ENCODE peak calls at places on chromosomes 5 and 9, in four cellular contexts. K, W, E and T are unnamed samples.

GRCh38 chr9:127754099-127754760 is 19.1 kb upstream of the TOR2A start:
- DNase-seq in E (no peak), K (no peak), W (no peak), T (no peak)

GRCh38 chr9:1837453-1838084 is 177.6 kb upstream of the SMARCA2 start:
- DNase-seq in E (no peak), K (no peak), W (no peak), T (no peak)

GRCh38 chr5:123937230-123937629 is 425.3 kb downstream of the CSNK1G3 start:
- DNase-seq in E (no peak), K (no peak), W (peak), T (no peak)

GRCh38 chr9:83396348-83396747 is 141.9 kb downstream of the FRMD3 start:
- DNase-seq in E (no peak), K (no peak), W (no peak), T (no peak)

GRCh38 chr5:126007841-126008240 is 415.4 kb upstream of the GRAMD2B start:
- DNase-seq in E (no peak), K (no peak), W (no peak), T (no peak)

GRCh38 chr5:133083901-133084300 is 32.1 kb downstream of the HSPA4 start:
- DNase-seq in W (no peak), E (no peak), K (no peak), T (no peak)

GRCh38 chr9:127279717-127280285 is 15.2 kb downstream of the GARNL3 start:
- DNase-seq in W (no peak), K (no peak), E (no peak), T (no peak)

GRCh38 chr5:51376504-51376903 is 6.7 kb upstream of the ISL1 start:
- DNase-seq in K (no peak), W (no peak), E (no peak), T (no peak)

GRCh38 chr5:132773601-132774355 is 3.3 kb downstream of the SEPTIN8 start:
- DNase-seq in E (no peak), K (no peak), W (no peak), T (no peak)

GRCh38 chr9:87255437-87256155 is 242.1 kb upstream of the DAPK1 start:
- DNase-seq in K (no peak), W (no peak), E (no peak), T (no peak)

GRCh38 chr5:167716376-167716775 is 575.1 kb upstream of the WWC1 start:
- DNase-seq in K (no peak), E (no peak), W (no peak), T (no peak)

GRCh38 chr5:109759304-109759703 is 69.6 kb downstream of the MAN2A1 start:
- DNase-seq in K (no peak), E (no peak), W (no peak), T (no peak)

GRCh38 chr9:32384364-32385134 is at the start of gene ACO1:
- DNase-seq in E (peak), K (peak), W (peak), T (peak)

GRCh38 chr5:173764321-173765029 is 123.7 kb upstream of the CPEB4 start:
- DNase-seq in K (no peak), W (peak), E (peak), T (peak)

GRCh38 chr9:4415281-4415680 is 75.0 kb upstream of the SLC1A1 start:
- DNase-seq in W (no peak), K (no peak), E (no peak), T (no peak)

GRCh38 chr9:133979124-133979920 is 12.8 kb downstream of the VAV2 start:
- DNase-seq in W (no peak), E (no peak), K (no peak), T (no peak)

GRCh38 chr5:158991391-158991790 is 108.3 kb downstream of the EBF1 start:
- DNase-seq in K (no peak), W (no peak), E (no peak), T (no peak)

GRCh38 chr9:18092138-18092537 is 381.8 kb upstream of the ADAMTSL1 start:
- DNase-seq in K (no peak), E (no peak), W (no peak), T (no peak)

GRCh38 chr9:113508111-113508749 is 44.7 kb downstream of the RGS3 start:
- DNase-seq in W (no peak), K (no peak), E (no peak), T (no peak)